ENCODE peak calls at places on chromosomes 4 and X, in six cellular contexts. S is BE2C, M is stomach, I is lower lobe of right lung, L is IMR-90, Z is K562. K is an unnamed sample. For H3K4me1, the result is how much of the 10 kb centered on the place peaks cover.

GRCh38 chr4:86918539-86919072 is 16.2 kb upstream of the AFF1 start:
- DNase-seq in L (peak), Z (no peak), I (no peak), S (no peak), M (no peak), K (no peak)

GRCh38 chr4:3041192-3042142 is 32.9 kb downstream of the HTT-AS start:
- DNase-seq in L (peak), S (peak), I (peak), Z (no peak), M (peak), K (peak)

GRCh38 chr4:2182981-2183380 is 58.9 kb downstream of the HAUS3 start:
- DNase-seq in I (no peak), M (no peak), S (no peak), Z (no peak), L (peak), K (no peak)

GRCh38 chr4:96525901-96526300 is 686.0 kb downstream of the PDHA2 start:
- DNase-seq in L (no peak), Z (no peak), I (no peak), S (no peak), M (no peak), K (no peak)

GRCh38 chr4:133921280-133922195 is 280.1 kb downstream of the PABPC4L start:
- DNase-seq in S (peak), Z (no peak), L (peak), I (no peak), M (no peak), K (no peak)

GRCh38 chr4:177041356-177041755 is 248.6 kb upstream of the VEGFC start:
- DNase-seq in I (no peak), M (no peak), L (no peak), S (no peak), Z (no peak), K (no peak)

GRCh38 chr4:29046166-29046565 is 1674.0 kb upstream of the PCDH7 start:
- DNase-seq in M (no peak), S (no peak), Z (no peak), L (peak), I (no peak), K (no peak)

GRCh38 chr4:18850763-18851331 is 829.3 kb upstream of the LCORL start:
- DNase-seq in I (no peak), M (no peak), L (no peak), Z (no peak), S (peak), K (no peak)

GRCh38 chr4:88953400-88953799 is 103.6 kb downstream of the FAM13A start:
- DNase-seq in Z (no peak), M (no peak), L (no peak), S (no peak), I (no peak), K (no peak)

GRCh38 chrX:110454336-110454735 is 95.7 kb downstream of the RTL9 start:
- DNase-seq in I (no peak), S (no peak), Z (no peak), L (no peak), M (no peak), K (no peak)

GRCh38 chrX:151970661-151971060 is 3.8 kb downstream of the GABRE start:
- DNase-seq in L (peak), S (no peak), M (peak), Z (no peak), I (peak), K (peak)

GRCh38 chrX:40449396-40449795 is 131.4 kb upstream of the ATP6AP2 start:
- DNase-seq in I (no peak), Z (no peak), L (no peak), M (no peak), S (peak), K (no peak)

GRCh38 chrX:1535241-1536041 is 1.5 kb downstream of the P2RY8 start:
- DNase-seq in I (no peak), Z (no peak), L (no peak), M (no peak), S (no peak), K (peak)

GRCh38 chr4:12472082-12472481 is 1012.1 kb downstream of the RAB28 start:
- DNase-seq in S (no peak), I (no peak), Z (no peak), L (no peak), M (no peak), K (peak)

GRCh38 chrX:7985568-7985967 is 58.4 kb upstream of the PNPLA4 start:
- DNase-seq in L (peak), S (no peak), I (no peak), M (no peak), Z (no peak), K (no peak)

GRCh38 chr4:2535386-2536192 is 858 bp upstream of the FAM193A start:
- DNase-seq in I (peak), Z (peak), S (peak), M (peak), L (peak), K (peak)

GRCh38 chr4:30920043-30920442 is 199.9 kb downstream of the PCDH7 start:
- DNase-seq in S (no peak), L (no peak), I (no peak), M (no peak), Z (no peak), K (no peak)

DNA sequence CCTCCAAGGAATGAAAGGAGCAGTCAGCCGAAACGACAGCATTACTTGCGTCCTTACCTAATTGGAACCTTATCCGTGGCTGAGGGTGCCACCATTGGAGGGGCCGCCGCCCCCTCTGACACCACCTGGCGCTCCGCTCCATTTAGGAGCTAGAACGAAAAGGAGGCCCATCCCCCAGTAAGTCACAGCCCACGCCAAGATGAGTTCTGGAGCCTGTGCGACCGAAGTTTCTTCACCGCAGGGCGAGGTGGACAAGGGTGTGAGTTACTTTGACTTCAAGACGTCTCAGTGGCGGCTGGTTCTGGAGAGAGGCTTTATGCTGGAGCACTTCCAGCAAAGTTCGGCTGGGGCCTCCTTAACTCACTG is 729 bp upstream of the IRF2 start:
- DNase-seq in S (peak), M (peak), I (peak), L (peak), Z (peak), K (peak)
- H3K4me1 ChIP-seq in S (under half), M (under half), I (half or more), L (under half), Z (under half), K (under half)

GRCh38 chrX:134631404-134632346 is 26.6 kb downstream of the PLAC1 start:
- DNase-seq in S (peak), I (no peak), M (no peak), Z (no peak), L (peak), K (peak)
- H3K4me1 ChIP-seq in S (under half), I (under half), M (under half), Z (under half), L (under half), K (under half)

GRCh38 chr4:64417974-64418373 is 8.7 kb upstream of the TECRL start:
- DNase-seq in I (no peak), Z (no peak), M (no peak), S (no peak), L (no peak), K (no peak)
- H3K4me1 ChIP-seq in I (under half), Z (under half), M (under half), S (under half), L (under half), K (under half)

DNA sequence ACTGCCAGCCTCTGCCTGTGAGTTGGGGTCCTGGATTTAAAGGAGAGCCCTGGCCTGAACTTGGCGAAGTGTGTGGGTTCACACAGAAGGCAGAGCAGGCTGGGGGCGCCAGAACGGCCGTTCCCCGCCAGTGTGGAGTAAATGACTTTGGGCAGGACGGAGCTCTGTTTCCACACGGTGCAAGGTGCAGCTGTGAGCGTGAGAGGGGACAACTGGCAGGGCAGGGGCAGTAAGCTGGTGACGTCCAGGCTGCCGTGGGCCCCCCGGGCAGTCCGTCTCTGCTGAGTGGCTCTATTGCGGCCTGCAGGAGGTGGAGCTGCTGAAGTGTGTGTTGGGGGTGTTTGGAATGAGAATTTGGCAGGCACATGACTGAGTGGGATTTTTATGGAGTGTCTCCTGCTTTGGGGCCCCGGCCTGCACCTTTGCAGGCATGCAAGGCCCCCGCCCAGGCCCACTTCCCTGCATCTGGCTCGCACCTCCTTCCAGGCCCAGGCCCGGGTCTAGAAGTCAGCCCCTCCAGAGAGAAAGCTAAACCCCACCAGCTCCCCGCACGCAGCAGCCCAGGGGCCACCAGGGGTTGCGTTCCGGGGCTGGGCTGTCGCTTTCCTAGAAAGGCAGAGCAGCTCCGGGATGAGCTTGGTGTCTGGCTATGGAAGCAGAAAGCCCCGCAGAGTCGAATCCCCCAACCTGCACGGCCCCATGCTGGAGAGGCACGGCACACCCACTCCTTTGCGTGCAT is 62.2 kb upstream of the GRPEL1 start:
- DNase-seq in L (no peak), S (no peak), I (no peak), Z (no peak), M (no peak), K (no peak)
- H3K4me1 ChIP-seq in L (under half), S (under half), I (under half), Z (under half), M (under half), K (under half)

GRCh38 chrX:137747231-137747630 is 181.3 kb downstream of the ZIC3 start:
- DNase-seq in L (no peak), S (no peak), Z (no peak), M (no peak), I (no peak), K (no peak)

GRCh38 chrX:137748827-137749226 is 182.9 kb downstream of the ZIC3 start:
- DNase-seq in L (no peak), Z (no peak), I (no peak), M (no peak), S (no peak), K (no peak)

GRCh38 chrX:137742846-137743245 is 176.9 kb downstream of the ZIC3 start:
- DNase-seq in S (no peak), Z (no peak), L (no peak), M (no peak), I (no peak), K (no peak)

GRCh38 chrX:137746289-137746688 is 180.4 kb downstream of the ZIC3 start:
- DNase-seq in S (no peak), I (no peak), L (no peak), Z (no peak), M (no peak), K (no peak)

DNA sequence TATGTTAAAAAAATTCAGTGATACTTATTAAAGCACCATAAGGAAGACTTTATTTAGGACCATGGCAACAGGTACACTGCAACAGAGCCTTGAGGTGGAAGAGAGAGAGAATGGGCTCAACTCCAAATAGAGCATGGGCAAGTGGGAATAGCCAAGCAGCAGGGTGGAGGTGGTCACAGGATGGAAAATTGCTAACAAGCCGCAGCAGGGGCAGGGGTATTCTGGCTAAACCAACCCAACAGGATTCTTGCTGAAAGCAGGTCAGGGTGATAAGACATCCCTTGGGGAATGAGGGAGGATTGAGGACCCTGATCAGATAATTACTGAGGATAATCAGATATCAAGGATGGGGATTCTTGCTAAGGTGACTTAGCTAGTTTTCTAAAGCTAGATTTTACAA is 177.5 kb downstream of the ZIC3 start:
- DNase-seq in M (no peak), Z (no peak), I (no peak), S (no peak), L (no peak), K (no peak)
- H3K4me1 ChIP-seq in M (under half), Z (under half), I (under half), S (under half), L (under half), K (under half)

GRCh38 chr4:152559641-152560040 is 23.7 kb upstream of the FBXW7 start:
- DNase-seq in S (no peak), M (no peak), Z (no peak), L (no peak), I (no peak), K (no peak)
- H3K4me1 ChIP-seq in S (under half), M (under half), Z (under half), L (under half), I (under half), K (under half)

DNA sequence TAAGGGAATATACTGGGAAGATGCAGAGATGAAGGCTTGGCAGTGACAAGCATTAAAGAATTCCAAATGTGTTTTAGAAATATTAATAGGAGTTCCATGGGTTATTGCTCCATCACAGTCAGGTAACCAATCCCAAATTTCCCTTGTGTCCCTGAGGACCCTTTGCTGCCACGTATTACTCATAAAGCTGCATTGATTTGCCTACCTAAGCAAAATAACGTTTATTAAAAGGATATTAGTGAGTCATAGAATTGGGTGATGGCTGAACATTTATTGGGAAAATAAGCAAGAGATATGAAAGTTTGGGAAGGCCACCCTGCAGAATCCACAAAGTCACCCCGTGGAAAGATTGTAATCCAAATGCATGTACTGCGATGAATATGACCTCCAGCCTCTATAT is 782.1 kb downstream of the RAPGEF2 start:
- DNase-seq in I (no peak), L (no peak), S (no peak), M (no peak), Z (no peak), K (no peak)
- H3K4me1 ChIP-seq in I (under half), L (under half), S (under half), M (under half), Z (under half), K (under half)

GRCh38 chrX:137233478-137233877 is 199.7 kb upstream of the GPR101 start:
- DNase-seq in I (no peak), Z (no peak), L (no peak), M (no peak), S (no peak), K (no peak)
- H3K4me1 ChIP-seq in I (under half), Z (under half), L (under half), M (under half), S (under half), K (under half)

DNA sequence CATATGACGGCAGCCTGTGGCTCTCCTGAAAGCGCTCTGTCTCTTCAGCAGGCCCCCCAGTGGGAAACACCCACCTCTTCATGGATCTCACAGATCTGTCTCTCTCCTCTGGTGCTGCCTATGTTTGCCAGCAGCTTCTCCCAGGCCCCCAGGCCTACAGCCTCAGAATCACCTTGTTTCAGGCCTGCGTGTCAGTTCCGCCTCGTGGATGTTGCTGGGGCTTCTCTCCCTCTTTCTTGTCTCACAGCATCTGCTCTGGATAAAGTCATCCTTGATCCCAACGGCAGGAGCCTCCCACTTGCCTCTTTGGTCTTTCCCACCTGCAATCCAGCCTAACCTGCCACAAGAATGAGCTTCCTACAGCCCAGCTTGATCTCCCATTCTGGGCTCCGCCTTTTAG is 34.6 kb downstream of the RHOH start:
- DNase-seq in L (no peak), I (no peak), S (no peak), M (no peak), Z (no peak), K (no peak)
- H3K4me1 ChIP-seq in L (under half), I (under half), S (under half), M (under half), Z (under half), K (under half)